ENCODE peak calls at places on chromosomes 12 and 14, in five cellular contexts. One of them, this sample, is unnamed.

GRCh38 chr12:20555771-20556170 is 139.4 kb upstream of the SLCO1C1 start:
- DNase-seq in SK-N-SH: no peak
- DNase-seq in CD4-positive, CD25-positive, alpha-beta regulatory T cell: no peak
- DNase-seq in naive thymus-derived CD4-positive, alpha-beta T cell: no peak
- DNase-seq in A549: no peak
- DNase-seq in this sample: no peak

GRCh38 chr14:62117010-62117717 is 354.9 kb downstream of the SNAPC1 start:
- DNase-seq in SK-N-SH: peak; percentile 91
- DNase-seq in CD4-positive, CD25-positive, alpha-beta regulatory T cell: peak; percentile 12
- DNase-seq in naive thymus-derived CD4-positive, alpha-beta T cell: peak; percentile 49
- DNase-seq in A549: peak; percentile 15
- DNase-seq in this sample: peak; percentile 24

GRCh38 chr12:124820199-124820598 is 43.5 kb downstream of the SCARB1 start:
- DNase-seq in SK-N-SH: no peak
- DNase-seq in CD4-positive, CD25-positive, alpha-beta regulatory T cell: no peak
- DNase-seq in naive thymus-derived CD4-positive, alpha-beta T cell: no peak
- DNase-seq in A549: no peak
- DNase-seq in this sample: no peak

GRCh38 chr12:54439096-54439495 is 20.0 kb upstream of the ITGA5 start:
- DNase-seq in SK-N-SH: no peak
- DNase-seq in CD4-positive, CD25-positive, alpha-beta regulatory T cell: no peak
- DNase-seq in naive thymus-derived CD4-positive, alpha-beta T cell: no peak
- DNase-seq in A549: no peak
- DNase-seq in this sample: no peak

GRCh38 chr14:89833120-89833521 is 121.4 kb downstream of the EFCAB11 start:
- DNase-seq in SK-N-SH: no peak
- DNase-seq in CD4-positive, CD25-positive, alpha-beta regulatory T cell: no peak
- DNase-seq in naive thymus-derived CD4-positive, alpha-beta T cell: no peak
- DNase-seq in A549: no peak
- DNase-seq in this sample: no peak

GRCh38 chr14:71243697-71244096 is 336.4 kb downstream of the PCNX1 start:
- DNase-seq in SK-N-SH: no peak
- DNase-seq in CD4-positive, CD25-positive, alpha-beta regulatory T cell: no peak
- DNase-seq in naive thymus-derived CD4-positive, alpha-beta T cell: no peak
- DNase-seq in A549: no peak
- DNase-seq in this sample: no peak

GRCh38 chr12:21296751-21297406 is 37.8 kb downstream of the SLCO1A2 start:
- DNase-seq in SK-N-SH: peak; percentile 22
- DNase-seq in CD4-positive, CD25-positive, alpha-beta regulatory T cell: peak; percentile 10
- DNase-seq in naive thymus-derived CD4-positive, alpha-beta T cell: peak; percentile 4
- DNase-seq in A549: peak; percentile 16
- DNase-seq in this sample: no peak

GRCh38 chr12:52279683-52280318 is 5.4 kb downstream of the KRT86 start:
- DNase-seq in SK-N-SH: no peak
- DNase-seq in CD4-positive, CD25-positive, alpha-beta regulatory T cell: no peak
- DNase-seq in naive thymus-derived CD4-positive, alpha-beta T cell: no peak
- DNase-seq in A549: peak; percentile 39
- DNase-seq in this sample: no peak

GRCh38 chr12:124359671-124360581 is 65.0 kb downstream of the RFLNA start:
- DNase-seq in SK-N-SH: peak; percentile 77
- DNase-seq in CD4-positive, CD25-positive, alpha-beta regulatory T cell: no peak
- DNase-seq in naive thymus-derived CD4-positive, alpha-beta T cell: no peak
- DNase-seq in A549: no peak
- DNase-seq in this sample: no peak

DNA sequence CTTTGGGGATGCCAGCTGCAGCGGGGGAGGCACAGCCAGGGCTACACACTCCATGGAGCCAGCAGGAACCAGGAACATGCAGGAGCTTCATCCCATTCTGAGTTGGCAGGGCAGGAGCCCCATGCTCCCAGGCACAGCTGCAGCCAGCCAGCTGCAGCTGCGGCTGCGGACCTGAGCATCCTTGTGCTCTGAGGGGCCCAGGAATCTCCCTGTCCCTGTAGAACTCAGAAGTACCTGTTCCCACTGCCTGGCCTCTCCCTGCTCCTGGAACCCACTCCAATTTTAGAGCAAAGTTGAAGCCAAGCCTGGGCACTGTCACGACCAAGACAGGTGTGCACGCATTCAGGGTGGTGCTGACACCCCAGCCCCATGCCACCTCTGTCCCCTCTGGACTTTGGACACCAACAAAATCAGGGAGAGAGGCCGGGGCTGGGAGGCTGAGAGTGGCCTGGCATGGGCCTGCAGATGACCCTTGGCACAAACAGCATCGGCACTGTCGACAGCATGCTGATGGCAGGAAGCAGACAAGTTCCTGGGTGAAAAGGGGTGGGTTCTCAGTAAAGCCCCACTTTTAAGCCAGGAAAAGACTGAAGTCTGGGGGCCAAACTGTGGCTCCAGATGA is 257.3 kb upstream of the LRFN5 start:
- DNase-seq in SK-N-SH: no peak
- DNase-seq in CD4-positive, CD25-positive, alpha-beta regulatory T cell: no peak
- DNase-seq in naive thymus-derived CD4-positive, alpha-beta T cell: no peak
- DNase-seq in A549: no peak
- DNase-seq in this sample: no peak
- H3K9me3 ChIP-seq in SK-N-SH: no peaks in the 10 kb centered on the region
- H3K9me3 ChIP-seq in CD4-positive, CD25-positive, alpha-beta regulatory T cell: no peaks in the 10 kb centered on the region
- H3K9me3 ChIP-seq in naive thymus-derived CD4-positive, alpha-beta T cell: no peaks in the 10 kb centered on the region
- H3K9me3 ChIP-seq in A549: no peaks in the 10 kb centered on the region
- H3K9me3 ChIP-seq in this sample: no peaks in the 10 kb centered on the region

DNA sequence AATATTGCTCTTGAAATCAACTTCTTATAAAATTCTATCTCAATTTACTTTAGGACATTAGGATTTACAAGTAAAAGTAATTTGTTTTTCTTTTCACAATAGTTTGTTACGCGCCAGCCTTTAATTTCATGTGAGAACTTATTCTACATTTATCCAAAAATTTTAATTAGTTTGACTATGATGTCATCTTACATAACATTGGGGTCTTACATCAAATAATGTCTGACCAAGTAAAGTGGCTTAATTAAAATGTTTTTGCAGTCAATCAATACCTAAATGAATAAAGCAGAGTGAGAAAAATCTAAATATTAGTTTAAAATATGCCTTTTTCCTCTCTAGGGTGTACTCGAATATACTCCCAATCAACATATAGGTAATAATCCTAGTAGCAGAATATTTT is 666.2 kb upstream of the FBXO33 start:
- DNase-seq in SK-N-SH: no peak
- DNase-seq in CD4-positive, CD25-positive, alpha-beta regulatory T cell: no peak
- DNase-seq in naive thymus-derived CD4-positive, alpha-beta T cell: no peak
- DNase-seq in A549: no peak
- DNase-seq in this sample: no peak
- H3K9me3 ChIP-seq in SK-N-SH: no peaks in the 10 kb centered on the region
- H3K9me3 ChIP-seq in CD4-positive, CD25-positive, alpha-beta regulatory T cell: no peaks in the 10 kb centered on the region
- H3K9me3 ChIP-seq in naive thymus-derived CD4-positive, alpha-beta T cell: no peaks in the 10 kb centered on the region
- H3K9me3 ChIP-seq in A549: no peaks in the 10 kb centered on the region
- H3K9me3 ChIP-seq in this sample: no peaks in the 10 kb centered on the region

GRCh38 chr12:72865921-72866320 is 593.8 kb downstream of the TRHDE start:
- DNase-seq in SK-N-SH: no peak
- DNase-seq in CD4-positive, CD25-positive, alpha-beta regulatory T cell: no peak
- DNase-seq in naive thymus-derived CD4-positive, alpha-beta T cell: no peak
- DNase-seq in A549: no peak
- DNase-seq in this sample: no peak
- H3K9me3 ChIP-seq in SK-N-SH: no peaks in the 10 kb centered on the region
- H3K9me3 ChIP-seq in CD4-positive, CD25-positive, alpha-beta regulatory T cell: no peaks in the 10 kb centered on the region
- H3K9me3 ChIP-seq in naive thymus-derived CD4-positive, alpha-beta T cell: no peaks in the 10 kb centered on the region
- H3K9me3 ChIP-seq in A549: no peaks in the 10 kb centered on the region
- H3K9me3 ChIP-seq in this sample: no peaks in the 10 kb centered on the region

GRCh38 chr12:126510630-126511029 is 1445.4 kb downstream of the AACS start:
- DNase-seq in SK-N-SH: no peak
- DNase-seq in CD4-positive, CD25-positive, alpha-beta regulatory T cell: no peak
- DNase-seq in naive thymus-derived CD4-positive, alpha-beta T cell: no peak
- DNase-seq in A549: no peak
- DNase-seq in this sample: no peak
- H3K9me3 ChIP-seq in SK-N-SH: peaks cover 6% of the 10 kb centered on the region
- H3K9me3 ChIP-seq in CD4-positive, CD25-positive, alpha-beta regulatory T cell: no peaks in the 10 kb centered on the region
- H3K9me3 ChIP-seq in naive thymus-derived CD4-positive, alpha-beta T cell: no peaks in the 10 kb centered on the region
- H3K9me3 ChIP-seq in A549: peaks cover 4% of the 10 kb centered on the region
- H3K9me3 ChIP-seq in this sample: no peaks in the 10 kb centered on the region

GRCh38 chr14:104284636-104285482 is 146.5 kb downstream of the KIF26A start:
- DNase-seq in SK-N-SH: peak; percentile 16
- DNase-seq in CD4-positive, CD25-positive, alpha-beta regulatory T cell: no peak
- DNase-seq in naive thymus-derived CD4-positive, alpha-beta T cell: no peak
- DNase-seq in A549: no peak
- DNase-seq in this sample: no peak
- H3K9me3 ChIP-seq in SK-N-SH: no peaks in the 10 kb centered on the region
- H3K9me3 ChIP-seq in CD4-positive, CD25-positive, alpha-beta regulatory T cell: no peaks in the 10 kb centered on the region
- H3K9me3 ChIP-seq in naive thymus-derived CD4-positive, alpha-beta T cell: no peaks in the 10 kb centered on the region
- H3K9me3 ChIP-seq in A549: no peaks in the 10 kb centered on the region
- H3K9me3 ChIP-seq in this sample: no peaks in the 10 kb centered on the region

DNA sequence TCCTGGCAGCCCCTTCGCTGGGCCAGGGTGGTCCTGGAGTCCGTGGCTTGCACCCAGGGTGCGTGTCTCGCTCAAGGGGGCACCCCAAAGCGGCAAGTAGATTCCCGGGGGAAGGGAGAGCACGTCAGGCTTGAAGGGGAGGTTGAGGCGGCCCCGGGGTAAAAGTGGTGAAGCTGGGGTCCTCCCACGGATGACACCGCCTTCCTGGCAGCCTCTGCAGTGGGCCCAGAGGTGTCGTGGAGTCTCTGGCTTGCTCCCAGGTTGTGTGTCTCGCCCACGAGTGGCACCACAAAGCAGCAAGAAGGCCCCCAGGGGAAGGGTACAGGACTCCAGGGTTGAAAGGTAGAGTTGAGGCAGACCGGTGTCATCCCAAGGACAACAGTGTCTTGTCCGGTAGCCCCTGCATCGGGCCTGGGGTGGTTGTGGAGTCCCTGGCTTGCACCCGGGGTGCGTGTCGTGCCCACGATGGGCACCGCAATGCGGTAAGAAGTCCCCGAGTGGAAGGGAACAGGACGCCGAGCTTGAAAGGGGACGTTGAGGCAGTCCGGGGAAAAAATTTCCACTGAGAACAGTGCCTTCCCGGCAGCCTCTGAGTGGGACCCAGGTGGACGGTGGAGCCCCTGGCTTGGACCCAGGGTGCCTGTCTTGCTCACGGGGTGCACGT is 158.0 kb upstream of the ALG10B start:
- DNase-seq in SK-N-SH: no peak
- DNase-seq in CD4-positive, CD25-positive, alpha-beta regulatory T cell: no peak
- DNase-seq in naive thymus-derived CD4-positive, alpha-beta T cell: no peak
- DNase-seq in A549: no peak
- DNase-seq in this sample: no peak
- H3K9me3 ChIP-seq in SK-N-SH: no peaks in the 10 kb centered on the region
- H3K9me3 ChIP-seq in CD4-positive, CD25-positive, alpha-beta regulatory T cell: peaks cover 6% of the 10 kb centered on the region
- H3K9me3 ChIP-seq in naive thymus-derived CD4-positive, alpha-beta T cell: no peaks in the 10 kb centered on the region
- H3K9me3 ChIP-seq in A549: no peaks in the 10 kb centered on the region
- H3K9me3 ChIP-seq in this sample: no peaks in the 10 kb centered on the region

DNA sequence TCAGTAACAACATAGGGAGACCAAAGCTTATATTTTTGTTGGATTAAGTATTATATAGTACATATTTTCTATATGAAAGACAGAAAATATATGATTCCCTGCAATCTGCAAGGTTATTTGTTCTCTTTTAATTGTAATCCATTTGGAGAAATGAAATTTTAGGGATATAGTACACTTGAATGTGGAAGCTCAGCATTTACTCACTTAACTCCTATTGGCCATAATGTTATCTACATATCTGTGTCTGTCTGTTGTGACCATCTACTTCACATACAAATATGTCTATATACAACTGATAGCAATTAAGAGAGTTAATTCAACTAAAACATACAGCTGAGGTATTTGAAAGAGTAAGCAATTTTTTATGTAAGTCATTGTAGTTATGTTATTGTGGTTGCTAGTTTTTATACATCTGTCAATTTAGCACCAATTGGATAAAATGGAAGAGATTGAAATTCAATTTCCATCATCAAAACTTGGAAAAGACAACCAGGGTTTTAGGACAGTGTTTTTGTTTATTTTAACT is 12.9 kb downstream of the FOXG1 start:
- DNase-seq in SK-N-SH: no peak
- DNase-seq in CD4-positive, CD25-positive, alpha-beta regulatory T cell: no peak
- DNase-seq in naive thymus-derived CD4-positive, alpha-beta T cell: no peak
- DNase-seq in A549: no peak
- DNase-seq in this sample: no peak
- H3K9me3 ChIP-seq in SK-N-SH: no peaks in the 10 kb centered on the region
- H3K9me3 ChIP-seq in CD4-positive, CD25-positive, alpha-beta regulatory T cell: peaks cover 12% of the 10 kb centered on the region
- H3K9me3 ChIP-seq in naive thymus-derived CD4-positive, alpha-beta T cell: no peaks in the 10 kb centered on the region
- H3K9me3 ChIP-seq in A549: no peaks in the 10 kb centered on the region
- H3K9me3 ChIP-seq in this sample: no peaks in the 10 kb centered on the region

DNA sequence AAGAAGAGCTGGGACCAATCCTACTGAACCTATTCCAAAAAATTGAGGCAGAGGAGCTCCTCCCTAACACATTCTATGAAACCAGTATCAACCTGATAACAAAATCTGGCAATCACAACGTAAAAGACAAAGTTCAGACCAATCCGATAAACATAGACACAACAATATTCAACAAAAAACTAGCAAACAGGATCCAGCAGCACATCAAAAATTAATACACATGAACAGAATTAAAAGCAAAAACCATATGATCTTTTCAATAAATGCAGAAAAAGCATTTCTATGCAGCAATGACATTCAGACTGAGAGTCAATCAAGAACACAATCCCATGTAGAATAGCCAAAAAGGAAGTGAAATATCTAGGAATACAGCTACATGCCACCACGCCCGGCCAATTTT is 7.0 kb upstream of the CLEC14A start:
- DNase-seq in SK-N-SH: no peak
- DNase-seq in CD4-positive, CD25-positive, alpha-beta regulatory T cell: no peak
- DNase-seq in naive thymus-derived CD4-positive, alpha-beta T cell: no peak
- DNase-seq in A549: no peak
- DNase-seq in this sample: no peak
- H3K9me3 ChIP-seq in SK-N-SH: no peaks in the 10 kb centered on the region
- H3K9me3 ChIP-seq in CD4-positive, CD25-positive, alpha-beta regulatory T cell: no peaks in the 10 kb centered on the region
- H3K9me3 ChIP-seq in naive thymus-derived CD4-positive, alpha-beta T cell: no peaks in the 10 kb centered on the region
- H3K9me3 ChIP-seq in A549: no peaks in the 10 kb centered on the region
- H3K9me3 ChIP-seq in this sample: no peaks in the 10 kb centered on the region

This sample was measured in T-helper 17 cell.